ENCODE peak calls at places on chromosomes 13 and 19, in eight cellular contexts. P, S, T, I, B, M, Q and G are unnamed samples.

GRCh38 chr13:83943530-83944279 is 61.4 kb upstream of the SLITRK1 start:
- DNase-seq in B (no peak), S (no peak), M (no peak), I (no peak), P (no peak), T (no peak), Q (no peak), G (peak)

GRCh38 chr19:3645067-3645396 is 18.4 kb upstream of the CACTIN start:
- DNase-seq in M (no peak), T (no peak), S (no peak), I (no peak), P (no peak), B (no peak), Q (no peak), G (no peak)

GRCh38 chr19:11535792-11536595 is 2.7 kb upstream of the CNN1 start:
- DNase-seq in I (peak), Q (peak), P (peak), B (peak), M (peak), T (peak), S (peak), G (peak)

GRCh38 chr19:18069383-18069782 is 17.4 kb downstream of the IL12RB1 start:
- DNase-seq in B (no peak), S (no peak), I (no peak), T (no peak), M (no peak), Q (no peak), P (no peak), G (no peak)

GRCh38 chr13:55440465-55441085 is 1700.1 kb upstream of the PRR20A start:
- DNase-seq in B (no peak), S (no peak), I (no peak), Q (no peak), P (no peak), M (no peak), T (no peak), G (no peak)

GRCh38 chr13:28320884-28321574 is 173.9 kb downstream of the FLT1 start:
- DNase-seq in S (no peak), M (no peak), P (no peak), Q (no peak), I (no peak), B (no peak), T (no peak), G (peak)

GRCh38 chr13:47409778-47410177 is 512.9 kb upstream of the HTR2A start:
- DNase-seq in Q (no peak), T (no peak), S (no peak), P (no peak), M (no peak), B (peak), I (no peak), G (peak)

GRCh38 chr19:7515471-7516226 is at the start of gene ZNF358:
- DNase-seq in I (peak), M (peak), Q (peak), T (peak), B (peak), S (peak), P (peak), G (peak)

GRCh38 chr19:55165952-55166529 is 372 bp downstream of the DNAAF3 start:
- DNase-seq in I (peak), P (peak), S (peak), M (peak), Q (no peak), B (peak), T (peak), G (peak)

GRCh38 chr13:112833551-112834257 is 135.3 kb upstream of the MCF2L start:
- DNase-seq in Q (no peak), I (peak), M (no peak), P (no peak), T (no peak), B (no peak), S (no peak), G (no peak)

GRCh38 chr19:29485293-29485692 is 40.5 kb upstream of the VSTM2B start:
- DNase-seq in I (peak), T (peak), M (no peak), S (no peak), P (no peak), Q (no peak), B (no peak), G (no peak)

GRCh38 chr19:48760514-48761221 is 5.3 kb downstream of the FGF21 start:
- DNase-seq in B (no peak), T (no peak), P (no peak), I (no peak), S (peak), Q (no peak), M (no peak), G (no peak)

GRCh38 chr19:46859637-46860124 is 1.1 kb upstream of the ARHGAP35 start:
- DNase-seq in I (peak), M (peak), P (peak), S (no peak), T (no peak), B (no peak), Q (no peak), G (no peak)

GRCh38 chr13:113170503-113170902 is 12.1 kb downstream of the PROZ start:
- DNase-seq in Q (no peak), M (no peak), T (no peak), B (no peak), S (no peak), I (no peak), P (no peak), G (no peak)

GRCh38 chr13:89153941-89154340 is 1482.8 kb downstream of the SLITRK5 start:
- DNase-seq in T (no peak), P (no peak), Q (no peak), I (no peak), B (peak), S (no peak), M (no peak), G (peak)

GRCh38 chr13:51916419-51916818 is 54.6 kb downstream of the CCDC70 start:
- DNase-seq in M (no peak), B (no peak), T (no peak), Q (no peak), S (no peak), I (no peak), P (no peak), G (no peak)

GRCh38 chr13:79423340-79423739 is 17.3 kb upstream of the RBM26 start:
- DNase-seq in P (no peak), M (no peak), Q (no peak), I (no peak), T (no peak), S (no peak), B (no peak), G (no peak)

GRCh38 chr13:106561551-106562170 is 6.3 kb downstream of the ARGLU1 start:
- DNase-seq in S (peak), I (no peak), B (peak), P (no peak), Q (no peak), M (no peak), T (no peak), G (no peak)

GRCh38 chr13:47892374-47892773 is 108.7 kb downstream of the SUCLA2 start:
- DNase-seq in P (no peak), T (no peak), I (no peak), S (no peak), M (no peak), B (no peak), Q (no peak), G (no peak)

GRCh38 chr19:5200844-5201243 is 139.8 kb downstream of the PTPRS start:
- DNase-seq in Q (no peak), M (no peak), I (no peak), B (peak), T (no peak), P (no peak), S (no peak), G (no peak)

GRCh38 chr19:33177417-33177976 is 16.6 kb upstream of the LRP3 start:
- DNase-seq in B (peak), P (no peak), S (peak), I (peak), Q (peak), M (peak), T (peak), G (no peak)

GRCh38 chr19:10514211-10515145 is 2.8 kb downstream of the S1PR5 start:
- DNase-seq in P (no peak), B (no peak), Q (no peak), S (peak), I (peak), M (no peak), T (peak), G (no peak)